ENCODE peak calls at places on chromosomes 16 and 17, in five cellular contexts. U is Panc1, I is A549, F is cardiac muscle cell, T is SK-N-SH. H is an unnamed sample.

GRCh38 chr17:1606352-1606985 is 22.2 kb downstream of the SLC43A2 start:
- DNase-seq in T (no peak), I (no peak), F (no peak), U (no peak), H (no peak)

GRCh38 chr17:50201226-50201854 is at the start of gene COL1A1:
- DNase-seq in F (peak), I (no peak), T (peak), U (no peak), H (peak)

GRCh38 chr17:59331929-59332889 is 754 bp downstream of the YPEL2 start:
- DNase-seq in U (no peak), I (no peak), T (peak), F (peak), H (peak)

GRCh38 chr17:74840500-74840899 is 19.2 kb downstream of the GRIN2C start:
- DNase-seq in I (no peak), F (peak), U (no peak), T (no peak), H (no peak)

GRCh38 chr16:89522287-89522686 is 14.1 kb downstream of the SPG7 start:
- DNase-seq in F (no peak), I (no peak), U (no peak), T (no peak), H (no peak)

GRCh38 chr17:43983515-43984411 is 20.7 kb upstream of the NAGS start:
- DNase-seq in F (peak), I (peak), U (no peak), T (peak), H (peak)

GRCh38 chr17:10265100-10265810 is 66.8 kb upstream of the GAS7 start:
- DNase-seq in T (no peak), I (no peak), U (no peak), F (no peak), H (no peak)

GRCh38 chr16:27349276-27349675 is 35.5 kb downstream of the IL4R start:
- DNase-seq in U (no peak), T (no peak), I (no peak), F (no peak), H (no peak)

GRCh38 chr17:7745748-7746470 is 28.4 kb downstream of the DNAH2 start:
- DNase-seq in T (no peak), F (no peak), I (peak), U (no peak), H (no peak)

GRCh38 chr16:7871979-7872378 is 539.3 kb downstream of the RBFOX1 start:
- DNase-seq in I (no peak), T (no peak), U (no peak), F (no peak), H (no peak)

GRCh38 chr17:57915980-57916757 is 39.0 kb downstream of the CUEDC1 start:
- DNase-seq in I (no peak), T (peak), F (no peak), U (no peak), H (peak)

GRCh38 chr17:37107406-37108083 is 158.8 kb downstream of the AATF start:
- DNase-seq in T (peak), I (no peak), U (no peak), F (no peak), H (no peak)

GRCh38 chr17:80510772-80511171 is 33.9 kb upstream of the RPTOR start:
- DNase-seq in U (no peak), I (no peak), F (no peak), T (no peak), H (no peak)

GRCh38 chr17:43334744-43335400 is 63.9 kb upstream of the ARL4D start:
- DNase-seq in F (peak), T (no peak), I (peak), U (no peak), H (no peak)

GRCh38 chr17:79938696-79939435 is 96.8 kb downstream of the TBC1D16 start:
- DNase-seq in U (no peak), F (no peak), T (no peak), I (no peak), H (peak)

GRCh38 chr16:57253410-57253927 is 8.4 kb downstream of the ARL2BP start:
- DNase-seq in I (no peak), T (no peak), F (no peak), U (no peak), H (no peak)

GRCh38 chr17:17613708-17614114 is 22.2 kb upstream of the PEMT start:
- DNase-seq in T (peak), U (peak), I (peak), F (peak), H (peak)

GRCh38 chr16:9954181-9954580 is 228.0 kb downstream of the GRIN2A start:
- DNase-seq in I (no peak), U (no peak), F (no peak), T (no peak), H (no peak)

GRCh38 chr17:18994626-18995025 is 9.9 kb downstream of the FAM83G start:
- DNase-seq in T (no peak), I (no peak), F (no peak), U (no peak), H (no peak)

GRCh38 chr16:27174007-27174406 is 29.3 kb upstream of the KDM8 start:
- DNase-seq in T (peak), I (no peak), F (no peak), U (no peak), H (no peak)

GRCh38 chr16:20851601-20852000 is 45.3 kb downstream of the REXO5 start:
- DNase-seq in T (no peak), F (peak), U (no peak), I (peak), H (no peak)

GRCh38 chr17:57801044-57801711 is 48.7 kb downstream of the MRPS23 start:
- DNase-seq in F (no peak), T (no peak), I (no peak), U (no peak), H (no peak)

GRCh38 chr17:42131971-42132370 is 9.4 kb downstream of the HSPB9 start:
- DNase-seq in I (no peak), T (no peak), U (no peak), F (no peak), H (no peak)

GRCh38 chr16:72198641-72199250 is 26.8 kb upstream of the PMFBP1 start:
- DNase-seq in U (no peak), T (peak), F (peak), I (no peak), H (no peak)

GRCh38 chr16:5214466-5214865 is 116.9 kb upstream of the EEF2KMT start:
- DNase-seq in T (no peak), F (no peak), I (no peak), U (no peak), H (no peak)

GRCh38 chr17:57955183-57955952 is at the start of gene CUEDC1:
- DNase-seq in U (no peak), F (peak), T (peak), I (peak), H (peak)

GRCh38 chr16:88701541-88702363 is 4.5 kb downstream of the RNF166 start:
- DNase-seq in I (no peak), F (no peak), T (no peak), U (no peak), H (no peak)

GRCh38 chr17:63358111-63358839 is 87.8 kb downstream of the CYB561 start:
- DNase-seq in F (no peak), U (no peak), I (peak), T (peak), H (no peak)

GRCh38 chr17:77441130-77441920 is 300.6 kb downstream of the SEC14L1 start:
- DNase-seq in T (no peak), I (no peak), F (no peak), U (no peak), H (peak)

GRCh38 chr17:263773-264172 is 82.3 kb upstream of the DOC2B start:
- DNase-seq in F (no peak), I (no peak), U (no peak), T (no peak), H (no peak)

GRCh38 chr17:43757171-43757660 is 1.4 kb downstream of the SOST start:
- DNase-seq in U (no peak), F (no peak), T (no peak), I (no peak), H (no peak)

GRCh38 chr17:2289878-2290478 is 13.6 kb downstream of the SMG6 start:
- DNase-seq in T (no peak), F (no peak), U (no peak), I (no peak), H (no peak)

GRCh38 chr16:13781579-13782338 is 138.2 kb upstream of the ERCC4 start:
- DNase-seq in I (no peak), F (no peak), T (no peak), U (no peak), H (no peak)

GRCh38 chr17:6981426-6981825 is 14.4 kb upstream of the ALOX12 start:
- DNase-seq in U (no peak), T (no peak), F (no peak), I (no peak), H (no peak)

GRCh38 chr16:11254913-11255736 is 879 bp downstream of the SOCS1 start:
- DNase-seq in U (no peak), F (peak), T (peak), I (peak), H (peak)

GRCh38 chr17:13786000-13786598 is 184.4 kb upstream of the HS3ST3A1 start:
- DNase-seq in U (no peak), F (no peak), I (no peak), T (no peak), H (no peak)

GRCh38 chr16:55641430-55642056 is 14.2 kb upstream of the SLC6A2 start:
- DNase-seq in F (no peak), I (no peak), U (no peak), T (no peak), H (no peak)

GRCh38 chr16:265711-266110 is 10.0 kb downstream of the RGS11 start:
- DNase-seq in F (no peak), T (peak), I (no peak), U (no peak), H (no peak)

GRCh38 chr16:67326472-67327309 is at the start of the genes KCTD19 and LRRC36:
- DNase-seq in T (peak), I (peak), F (peak), U (no peak), H (peak)
- TF ChIP-seq CTCF in T (peak), I (peak), F (peak), U (peak), H (peak)

DNA sequence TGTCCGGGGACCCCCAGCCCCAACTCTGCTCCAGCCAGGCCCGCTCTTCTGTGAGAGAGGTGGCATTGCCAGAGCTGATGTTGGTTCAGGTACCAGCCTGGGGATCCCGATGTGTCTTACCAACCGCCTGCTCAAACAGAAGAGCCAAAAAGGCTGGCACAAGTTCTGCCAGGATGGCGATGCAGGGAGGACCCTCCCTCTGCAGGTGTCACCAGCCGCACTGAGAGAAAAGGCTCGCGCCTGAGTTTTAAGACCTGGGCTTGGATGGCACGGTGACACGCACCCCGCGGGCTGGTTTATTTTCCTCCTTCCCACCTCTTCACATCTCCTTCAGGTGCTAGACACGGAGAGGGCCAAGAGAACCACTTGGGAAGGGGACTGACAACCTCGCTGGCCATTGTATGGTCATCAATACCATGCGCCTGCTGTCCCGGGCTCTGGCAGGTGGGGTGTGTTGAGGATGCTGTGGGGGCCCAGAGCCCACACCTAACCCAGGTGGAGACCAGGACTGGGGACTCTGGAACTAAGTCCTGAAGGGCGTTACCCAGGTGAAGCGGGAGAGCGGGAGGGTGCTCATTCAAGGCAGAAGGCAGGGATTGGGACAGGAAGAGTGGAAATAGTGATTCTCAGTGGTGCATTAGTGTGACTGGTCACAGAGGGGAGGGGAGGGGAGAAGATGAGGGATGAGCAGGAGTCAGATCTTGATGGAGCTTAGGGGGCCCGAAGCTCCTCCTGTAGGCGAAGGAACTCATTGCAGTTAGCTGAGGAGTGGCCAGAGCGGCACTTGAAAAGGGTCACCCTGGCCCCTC is 16.3 kb downstream of the FOXJ1 start:
- DNase-seq in U (no peak), T (peak), I (peak), F (no peak), H (no peak)
- TF ChIP-seq CTCF in U (no peak), T (peak), I (no peak), F (peak), H (peak)

GRCh38 chr17:75861927-75862317 is 6.8 kb upstream of the WBP2 start:
- DNase-seq in I (no peak), F (no peak), U (no peak), T (no peak), H (no peak)
- TF ChIP-seq CTCF in I (no peak), F (no peak), U (no peak), T (no peak), H (no peak)

GRCh38 chr16:62038646-62039045 is 2.4 kb upstream of the CDH8 start:
- DNase-seq in F (no peak), I (no peak), U (no peak), T (no peak), H (no peak)

GRCh38 chr16:62038225-62038624 is 2.0 kb upstream of the CDH8 start:
- DNase-seq in I (no peak), U (no peak), F (no peak), T (no peak), H (no peak)

GRCh38 chr16:62036807-62037135 is 533 bp upstream of the CDH8 start:
- DNase-seq in U (no peak), I (no peak), T (no peak), F (peak), H (peak)

GRCh38 chr16:62036101-62036806 is at the start of gene CDH8:
- DNase-seq in T (peak), F (peak), U (no peak), I (no peak), H (peak)

DNA sequence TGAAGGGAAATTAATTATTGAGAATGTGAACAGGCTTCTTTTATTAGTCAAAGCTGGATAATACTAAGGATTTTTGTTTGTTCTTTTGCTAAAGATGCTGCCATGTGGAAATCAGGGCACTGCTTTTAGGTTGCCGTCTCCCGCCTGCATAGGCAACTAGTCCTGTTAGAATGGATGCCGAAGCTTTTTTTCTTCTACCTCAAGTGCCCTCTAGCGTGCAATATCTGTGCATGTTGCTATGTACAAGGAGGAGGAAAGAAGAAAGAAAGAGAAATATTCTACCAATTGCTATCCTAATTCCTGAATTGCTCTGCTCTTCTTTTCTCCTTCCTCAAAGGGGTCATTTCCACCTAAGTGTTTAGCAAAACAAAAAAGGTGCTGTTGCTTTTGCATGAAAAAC is 5.2 kb upstream of the CDH8 start:
- DNase-seq in I (peak), U (no peak), T (peak), F (peak), H (peak)
- TF ChIP-seq CTCF in I (peak), U (peak), T (peak), F (peak), H (peak)

DNA sequence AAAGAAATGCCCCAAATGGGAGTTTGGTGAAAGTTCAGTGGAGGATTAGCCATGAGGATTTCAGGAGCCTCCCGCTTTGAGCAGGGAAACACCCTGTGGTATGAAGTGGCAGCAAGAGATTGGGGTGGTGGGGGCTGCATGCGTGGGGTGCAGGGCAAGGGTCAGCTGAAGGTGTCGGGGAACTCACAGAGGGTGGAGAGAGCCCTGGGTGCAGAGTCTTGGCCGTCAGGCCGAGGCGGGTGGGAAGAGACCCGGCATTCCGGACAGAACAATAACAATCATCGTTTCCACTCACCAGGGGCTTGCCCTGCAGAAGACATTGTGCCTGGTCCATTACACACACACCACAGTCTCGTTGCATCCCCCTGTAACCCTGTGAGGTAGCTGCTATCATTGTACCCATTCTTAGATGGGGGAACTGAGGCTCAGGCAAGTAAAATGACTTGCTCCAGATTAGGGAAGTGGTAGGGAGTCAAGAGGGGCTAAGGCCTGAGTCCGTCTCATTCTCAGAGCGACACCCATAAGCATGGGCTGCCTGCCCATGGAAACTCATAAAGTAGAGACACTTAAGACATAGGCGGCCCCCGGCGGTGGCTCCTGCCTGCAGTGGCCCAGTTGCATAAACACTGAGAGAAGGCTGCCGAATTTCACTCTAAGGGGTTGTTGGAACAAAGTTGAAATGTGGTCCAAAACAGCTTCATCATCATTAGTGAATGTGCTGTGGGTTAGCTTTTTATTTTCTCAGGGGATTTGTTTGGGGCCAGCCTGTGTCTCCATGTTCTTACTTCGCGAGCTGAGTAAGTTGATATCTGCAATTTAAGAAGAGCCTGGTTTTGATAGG is 93.3 kb downstream of the CMIP start:
- DNase-seq in I (no peak), T (no peak), F (no peak), U (no peak), H (no peak)
- TF ChIP-seq CTCF in I (no peak), T (no peak), F (no peak), U (no peak), H (no peak)

GRCh38 chr17:30299000-30299399 is 7.3 kb upstream of the BLMH start:
- DNase-seq in F (no peak), U (no peak), I (peak), T (no peak), H (no peak)
- TF ChIP-seq CTCF in F (peak), U (no peak), I (peak), T (peak), H (no peak)

GRCh38 chr17:40822132-40822812 is at the start of gene KRT10:
- DNase-seq in I (no peak), F (no peak), U (no peak), T (no peak), H (no peak)
- TF ChIP-seq CTCF in I (no peak), F (no peak), U (no peak), T (no peak), H (no peak)

GRCh38 chr17:35063514-35064223 is at the start of gene RFFL:
- DNase-seq in I (peak), U (peak), F (peak), T (peak), H (peak)
- TF ChIP-seq CTCF in I (no peak), U (no peak), F (peak), T (peak), H (no peak)

GRCh38 chr17:47717261-47717697 is 15.8 kb upstream of the TBX21 start:
- DNase-seq in U (no peak), T (peak), F (no peak), I (no peak), H (no peak)
- TF ChIP-seq CTCF in U (no peak), T (peak), F (peak), I (peak), H (peak)

H was measured in glutamatergic neuron.